ENCODE peak calls at places on chromosomes 5 and 9, in seven cellular contexts. L is activated T-cell treated with anti-CD3 and anti-CD28 coated beads for 24 hours, X is HFF-Myc, K is body of pancreas, P is B cell, B is nephron progenitor cell, Z is neuronal stem cell. W is an unnamed sample.

GRCh38 chr5:103441523-103441922 is 121.1 kb downstream of the NUDT12 start:
- DNase-seq in L (no peak), X (no peak), K (no peak), P (no peak), B (no peak), Z (no peak), W (no peak)

GRCh38 chr5:173396311-173396993 is 68.2 kb upstream of the STC2 start:
- DNase-seq in L (no peak), X (no peak), K (no peak), P (no peak), B (peak; percentile 30), Z (no peak), W (no peak)

GRCh38 chr5:167785106-167785505 is 506.3 kb upstream of the WWC1 start:
- DNase-seq in L (no peak), X (no peak), K (no peak), P (no peak), B (no peak), Z (no peak), W (no peak)

GRCh38 chr5:61735531-61735930 is 403.5 kb downstream of the ZSWIM6 start:
- DNase-seq in L (no peak), X (no peak), K (no peak), P (no peak), B (no peak), Z (no peak), W (no peak)

GRCh38 chr9:110620726-110621125 is 41.2 kb upstream of the SVEP1 start:
- DNase-seq in L (no peak), X (no peak), K (no peak), P (no peak), B (no peak), Z (no peak), W (no peak)

GRCh38 chr9:94031380-94031779 is 52.9 kb upstream of the PTPDC1 start:
- DNase-seq in L (no peak), X (no peak), K (no peak), P (no peak), B (no peak), Z (no peak), W (no peak)

GRCh38 chr9:28270156-28270555 is 696.9 kb upstream of the C9orf72 start:
- DNase-seq in L (no peak), X (no peak), K (no peak), P (no peak), B (no peak), Z (no peak), W (no peak)

GRCh38 chr9:79395691-79396558 is 175.8 kb upstream of the TLE4 start:
- DNase-seq in L (no peak), X (no peak), K (no peak), P (no peak), B (no peak), Z (no peak), W (no peak)

GRCh38 chr5:172420215-172420934 is 34.0 kb downstream of the SH3PXD2B start:
- DNase-seq in L (no peak), X (no peak), K (peak; percentile 96), P (no peak), B (no peak), Z (no peak), W (no peak)